ENCODE peak calls at places on chromosomes 6 and 20, in ten cellular contexts. I is HCT116, R is H1, Y is spleen, T is stomach, V is breast epithelium, G is prostate gland, B is GM12878, S is vagina, F is K562. H is an unnamed sample.

GRCh38 chr6:32689531-32690505 is 23.4 kb upstream of the HLA-DQB1 start:
- DNase-seq in Y (no peak), I (no peak), R (no peak), F (no peak), S (no peak), G (no peak), B (peak; percentile 79), V (no peak), T (no peak), H (no peak)

GRCh38 chr6:134937426-134937825 is 12.5 kb downstream of the ALDH8A1 start:
- DNase-seq in G (no peak), B (no peak), S (no peak), V (no peak), F (no peak), I (no peak), R (no peak), T (no peak), Y (no peak), H (no peak)

GRCh38 chr6:130482645-130483390 is 117.0 kb downstream of the TMEM200A start:
- DNase-seq in G (no peak), S (no peak), F (no peak), Y (no peak), T (no peak), V (no peak), R (no peak), B (no peak), I (no peak), H (no peak)

GRCh38 chr6:36936824-36937223 is 17.7 kb upstream of the PI16 start:
- DNase-seq in S (no peak), V (no peak), F (peak; percentile 38), B (no peak), Y (no peak), I (no peak), G (no peak), T (no peak), R (no peak), H (no peak)

GRCh38 chr6:31531162-31531561 is 2.4 kb downstream of the MCCD1 start:
- DNase-seq in F (no peak), R (no peak), V (no peak), I (no peak), G (no peak), Y (no peak), B (no peak), T (no peak), S (no peak), H (no peak)

GRCh38 chr6:38495511-38495910 is 144.2 kb downstream of the BTBD9 start:
- DNase-seq in I (no peak), R (no peak), B (no peak), F (no peak), G (no peak), S (no peak), Y (no peak), V (no peak), T (no peak), H (no peak)

GRCh38 chr6:159480471-159480870 is 212.6 kb downstream of the SOD2 start:
- DNase-seq in Y (no peak), F (no peak), T (no peak), I (no peak), S (no peak), V (no peak), B (no peak), R (no peak), G (no peak), H (no peak)

GRCh38 chr6:163226836-163227485 is 187.6 kb upstream of the QKI start:
- DNase-seq in F (no peak), V (no peak), I (no peak), Y (no peak), T (no peak), B (no peak), G (no peak), S (no peak), R (no peak), H (no peak)

GRCh38 chr6:121504227-121504626 is 68.8 kb downstream of the GJA1 start:
- DNase-seq in F (no peak), S (no peak), R (no peak), T (no peak), G (peak; percentile 58), I (no peak), B (no peak), Y (no peak), V (no peak), H (no peak)

GRCh38 chr20:14568225-14568624 is 230.8 kb upstream of the FLRT3 start:
- DNase-seq in B (no peak), T (no peak), I (no peak), S (no peak), Y (no peak), G (no peak), V (no peak), F (no peak), R (no peak), H (no peak)

GRCh38 chr6:36319436-36319762 is 17.3 kb downstream of the BNIP5 start:
- DNase-seq in F (no peak), I (no peak), B (no peak), S (no peak), V (no peak), Y (no peak), R (no peak), G (peak; percentile 83), T (no peak), H (no peak)

GRCh38 chr6:36345681-36346417 is 9.2 kb upstream of the BNIP5 start:
- DNase-seq in F (peak; percentile 68), T (no peak), B (no peak), R (peak; percentile 57), S (no peak), G (no peak), I (no peak), Y (no peak), V (no peak), H (no peak)

GRCh38 chr20:63540417-63541186 is 3.4 kb upstream of the PTK6 start:
- DNase-seq in Y (no peak), R (no peak), B (no peak), G (no peak), I (no peak), S (no peak), T (peak; percentile 50), F (no peak), V (no peak), H (no peak)

GRCh38 chr20:32482251-32483220 is 102.6 kb downstream of the NOL4L start:
- DNase-seq in I (no peak), V (no peak), Y (peak; percentile 93), G (no peak), R (peak; percentile 82), F (no peak), B (no peak), S (no peak), T (peak; percentile 55), H (no peak)

GRCh38 chr20:48547682-48548081 is 280.1 kb downstream of the PREX1 start:
- DNase-seq in G (no peak), F (no peak), V (no peak), S (no peak), I (no peak), R (no peak), B (no peak), T (no peak), Y (no peak), H (no peak)

GRCh38 chr20:57676517-57677322 is 33.1 kb downstream of the PMEPA1 start:
- DNase-seq in S (no peak), Y (no peak), I (no peak), B (no peak), R (no peak), G (no peak), F (no peak), V (no peak), T (no peak), H (no peak)

GRCh38 chr6:15288856-15289255 is 43.0 kb downstream of the JARID2 start:
- DNase-seq in B (no peak), I (no peak), R (no peak), F (peak; percentile 73), Y (no peak), V (no peak), S (no peak), T (no peak), G (no peak), H (no peak)
- TF ChIP-seq POLR2AphosphoS5 in B (no peak), I (no peak), R (no peak), F (no peak), Y (no peak), V (no peak), S (no peak), T (no peak), G (no peak), H (no peak)

GRCh38 chr6:111976169-111976568 is 77.7 kb upstream of the CCN6 start:
- DNase-seq in F (peak; percentile 9), T (no peak), G (no peak), B (no peak), R (no peak), S (no peak), I (no peak), Y (no peak), V (no peak), H (no peak)
- H3K27ac ChIP-seq in F (no peak overlapping the region), T (no peak overlapping the region), G (no peak overlapping the region), B (no peak overlapping the region), R (no peak overlapping the region), S (no peak overlapping the region), I (no peak overlapping the region), Y (no peak overlapping the region), V (no peak overlapping the region), H (no peak overlapping the region)

GRCh38 chr20:46349742-46350056 is 41.4 kb upstream of the CDH22 start:
- DNase-seq in R (no peak), Y (no peak), F (no peak), B (no peak), S (no peak), T (peak; percentile 41), G (no peak), I (no peak), V (no peak), H (no peak)
- TF ChIP-seq POLR2A in R (no peak), Y (no peak), F (no peak), B (no peak), S (no peak), T (no peak), G (no peak), I (no peak), V (no peak), H (no peak)

DNA sequence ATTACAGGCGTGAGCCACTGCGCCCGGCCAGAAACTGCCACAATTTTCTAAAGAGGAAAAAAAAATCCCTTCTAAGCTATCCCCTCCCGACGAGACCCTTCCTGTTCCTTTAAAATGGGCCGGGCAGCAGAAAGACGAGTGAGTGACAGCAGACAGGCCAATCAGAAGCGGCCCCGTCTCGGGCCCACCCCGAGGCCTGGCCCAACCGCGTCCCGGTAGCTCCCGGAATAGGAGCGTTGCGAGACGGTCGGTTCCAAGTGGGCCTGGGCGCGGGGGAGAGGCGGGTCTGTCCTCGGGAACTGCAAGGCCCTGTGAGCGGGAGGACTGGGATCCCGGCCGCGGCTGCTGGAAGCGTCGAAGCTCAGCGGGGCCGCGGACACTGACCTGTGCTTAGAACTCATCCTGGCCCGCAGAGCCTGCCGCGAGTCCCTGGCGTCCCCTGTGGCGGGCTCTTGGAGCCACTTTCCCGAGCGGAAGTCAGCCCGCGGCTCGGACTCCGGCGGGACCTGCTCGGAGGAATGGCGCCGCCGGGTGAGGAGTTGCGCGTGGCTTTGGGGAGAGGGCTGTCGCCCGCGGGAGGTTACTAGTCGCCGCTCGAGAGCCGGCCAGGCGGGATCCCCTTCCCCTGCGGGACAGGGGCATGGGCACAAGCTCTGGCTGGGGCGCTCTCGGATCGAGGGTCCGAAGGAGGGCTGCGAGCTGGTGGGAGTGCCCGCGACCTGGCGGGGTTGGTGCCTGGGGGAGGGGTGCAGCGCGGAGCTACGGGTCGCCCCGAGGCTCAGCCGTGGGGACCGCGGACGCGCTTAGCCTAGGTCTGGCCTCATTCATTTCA is at the start of the genes MROH8 and RPN2:
- DNase-seq in B (peak; percentile 83), G (peak; percentile 99), I (peak; percentile 96), F (peak; percentile 97), T (peak; percentile 99), R (peak; percentile 95), Y (peak; percentile 99), V (peak; percentile 97), S (peak; percentile 99), H (peak; percentile 99)
- TF ChIP-seq POLR2AphosphoS5 in B (peak; percentile 83), G (peak; percentile 97), I (peak; percentile 52), F (peak; percentile 69), T (peak; percentile 53), R (peak; percentile 17), Y (peak; percentile 92), V (peak; percentile 94), S (peak; percentile 96), H (no peak)